ENCODE peak calls at places on chromosomes 7 and 10, in six cellular contexts. O is uterus; P is H9; L is effector memory CD8-positive, alpha-beta T cell; J is heart right ventricle; H is astrocyte. W is an unnamed sample.

GRCh38 chr10:8444630-8445029 is 390.1 kb downstream of the GATA3 start:
- DNase-seq in P (peak), J (no peak), L (peak), H (peak), O (no peak), W (no peak)

GRCh38 chr7:150971242-150972048 is 6.7 kb downstream of the KCNH2 start:
- DNase-seq in L (no peak), O (peak), J (peak), H (no peak), P (no peak), W (peak)

GRCh38 chr10:14146005-14146404 is 184.7 kb downstream of the FRMD4A start:
- DNase-seq in H (peak), O (no peak), L (no peak), P (no peak), J (no peak), W (no peak)

GRCh38 chr7:8042796-8043535 is 74.4 kb downstream of the GLCCI1 start:
- DNase-seq in O (no peak), J (no peak), P (no peak), L (no peak), H (peak), W (no peak)

GRCh38 chr10:74760042-74760979 is 66.1 kb upstream of the KAT6B start:
- DNase-seq in L (no peak), H (no peak), O (no peak), P (no peak), J (no peak), W (no peak)

GRCh38 chr10:44300666-44301649 is 83.9 kb downstream of the CXCL12 start:
- DNase-seq in J (peak), P (no peak), O (no peak), H (peak), L (no peak), W (peak)

GRCh38 chr10:96217711-96218110 is 53.7 kb downstream of the BLNK start:
- DNase-seq in L (no peak), O (no peak), P (no peak), J (no peak), H (no peak), W (no peak)

GRCh38 chr10:52558090-52558489 is 214.5 kb downstream of the MBL2 start:
- DNase-seq in P (no peak), J (no peak), H (no peak), L (no peak), O (no peak), W (no peak)

GRCh38 chr7:21771261-21771660 is 174.4 kb downstream of the CDCA7L start:
- DNase-seq in J (no peak), O (no peak), H (no peak), P (no peak), L (no peak), W (no peak)

GRCh38 chr7:109532262-109532992 is 962.8 kb downstream of the DNAJB9 start:
- DNase-seq in H (no peak), L (no peak), J (no peak), P (no peak), O (no peak), W (no peak)

GRCh38 chr10:109934958-109935793 is 11.9 kb upstream of the XPNPEP1 start:
- DNase-seq in O (no peak), J (peak), P (peak), L (no peak), H (peak), W (no peak)

GRCh38 chr10:3774018-3774813 is 10.8 kb downstream of the KLF6 start:
- DNase-seq in O (no peak), J (no peak), H (peak), L (no peak), P (peak), W (no peak)

GRCh38 chr10:84108797-84109196 is 30.5 kb upstream of the GHITM start:
- DNase-seq in L (no peak), H (no peak), O (no peak), J (no peak), P (peak), W (no peak)

GRCh38 chr7:37930226-37930948 is 9.9 kb downstream of the EPDR1 start:
- DNase-seq in H (peak), P (no peak), O (no peak), L (no peak), J (no peak), W (no peak)

GRCh38 chr7:25517906-25518305 is 289.6 kb upstream of the NPVF start:
- DNase-seq in L (no peak), H (no peak), O (no peak), P (peak), J (no peak), W (no peak)

GRCh38 chr10:114261116-114261515 is 22.1 kb downstream of the VWA2 start:
- DNase-seq in L (no peak), O (no peak), P (no peak), J (no peak), H (peak), W (no peak)

GRCh38 chr7:108299251-108300014 is 156.8 kb downstream of the NRCAM start:
- DNase-seq in P (no peak), H (peak), L (no peak), J (no peak), O (no peak), W (no peak)

GRCh38 chr10:104925232-104925851 is 284.3 kb downstream of the SORCS3 start:
- DNase-seq in P (peak), J (peak), H (no peak), L (peak), O (no peak), W (no peak)

GRCh38 chr7:77759294-77759889 is 38.8 kb downstream of the TMEM60 start:
- DNase-seq in P (peak), L (peak), J (peak), O (peak), H (peak), W (no peak)

GRCh38 chr10:58590152-58590551 is 77.5 kb downstream of the BICC1 start:
- DNase-seq in P (no peak), H (peak), L (no peak), O (peak), J (peak), W (no peak)

GRCh38 chr7:155870334-155871180 is 58.3 kb upstream of the SHH start:
- DNase-seq in L (no peak), J (no peak), O (no peak), P (peak), H (no peak), W (no peak)

GRCh38 chr10:96743988-96744585 is 23.8 kb upstream of the PIK3AP1 start:
- DNase-seq in H (peak), O (no peak), P (no peak), J (no peak), L (no peak), W (no peak)

GRCh38 chr7:155381852-155382801 is 75.8 kb upstream of the EN2 start:
- DNase-seq in J (no peak), O (no peak), P (no peak), L (no peak), H (no peak), W (peak)

GRCh38 chr10:44801383-44802327 is 109.5 kb upstream of the TMEM72 start:
- DNase-seq in L (no peak), P (no peak), J (peak), H (peak), O (peak), W (peak)

GRCh38 chr10:78316451-78316931 is 282.8 kb downstream of the RPS24 start:
- DNase-seq in H (peak), J (no peak), L (no peak), O (peak), P (no peak), W (peak)

GRCh38 chr10:62689712-62690111 is 114.8 kb upstream of the ADO start:
- DNase-seq in H (no peak), L (no peak), O (no peak), P (no peak), J (peak), W (no peak)

GRCh38 chr10:69797959-69798358 is 3.7 kb upstream of the COL13A1 start:
- DNase-seq in P (no peak), J (no peak), H (no peak), O (no peak), L (no peak), W (no peak)

GRCh38 chr7:140719711-140720110 is 23.2 kb downstream of the NDUFB2 start:
- DNase-seq in J (no peak), H (peak), P (no peak), O (no peak), L (no peak), W (no peak)